ENCODE peak calls at places on chromosomes 12 and 14, in eight cellular contexts. I, J, N, Y, K, X, R and A are unnamed samples.

GRCh38 chr14:100103261-100104005 is 38.2 kb downstream of the EVL start:
- DNase-seq in I (no peak), J (no peak), N (no peak), Y (peak), K (peak), X (no peak), R (peak), A (no peak)

GRCh38 chr14:71209888-71210287 is 302.6 kb downstream of the PCNX1 start:
- DNase-seq in I (no peak), J (no peak), N (no peak), Y (no peak), K (peak), X (no peak), R (no peak), A (no peak)

GRCh38 chr12:88662093-88662492 is 81.8 kb upstream of the KITLG start:
- DNase-seq in I (no peak), J (no peak), N (no peak), Y (no peak), K (no peak), X (no peak), R (no peak), A (no peak)

GRCh38 chr12:8088574-8088973 is 6.5 kb downstream of the NECAP1 start:
- DNase-seq in I (no peak), J (peak), N (no peak), Y (no peak), K (no peak), X (peak), R (no peak), A (no peak)

GRCh38 chr14:79937433-79937832 is 273.9 kb downstream of the DIO2 start:
- DNase-seq in I (no peak), J (no peak), N (no peak), Y (no peak), K (no peak), X (no peak), R (no peak), A (no peak)

GRCh38 chr12:88889326-88890110 is 309.2 kb upstream of the KITLG start:
- DNase-seq in I (peak), J (no peak), N (no peak), Y (no peak), K (peak), X (no peak), R (peak), A (peak)

GRCh38 chr12:22333751-22334695 is 484 bp downstream of the ST8SIA1 start:
- DNase-seq in I (no peak), J (peak), N (no peak), Y (no peak), K (peak), X (peak), R (no peak), A (no peak)

GRCh38 chr12:132495165-132495544 is 5.2 kb downstream of the FBRSL1 start:
- DNase-seq in I (no peak), J (no peak), N (no peak), Y (no peak), K (no peak), X (no peak), R (no peak), A (no peak)

GRCh38 chr14:84490081-84490480 is 1039.9 kb upstream of the FLRT2 start:
- DNase-seq in I (no peak), J (no peak), N (no peak), Y (no peak), K (no peak), X (no peak), R (no peak), A (no peak)

GRCh38 chr12:30999011-30999410 is 72.5 kb downstream of the TSPAN11 start:
- DNase-seq in I (no peak), J (no peak), N (no peak), Y (no peak), K (no peak), X (no peak), R (no peak), A (no peak)

GRCh38 chr12:57620936-57621496 is 9.8 kb downstream of the ARHGEF25 start:
- DNase-seq in I (no peak), J (peak), N (no peak), Y (no peak), K (peak), X (peak), R (peak), A (no peak)

GRCh38 chr12:81128930-81129554 is 51.2 kb downstream of the ACSS3 start:
- DNase-seq in I (peak), J (peak), N (no peak), Y (no peak), K (peak), X (no peak), R (peak), A (peak)

GRCh38 chr12:5988659-5989116 is 43.6 kb upstream of the ANO2 start:
- DNase-seq in I (peak), J (peak), N (peak), Y (peak), K (peak), X (peak), R (peak), A (peak)

GRCh38 chr12:106644335-106645073 is 61.7 kb downstream of the RFX4 start:
- DNase-seq in I (no peak), J (no peak), N (no peak), Y (no peak), K (no peak), X (no peak), R (no peak), A (no peak)

GRCh38 chr14:101476931-101477553 is 84.3 kb upstream of the DIO3 start:
- DNase-seq in I (no peak), J (no peak), N (peak), Y (peak), K (no peak), X (no peak), R (no peak), A (no peak)

GRCh38 chr12:99758997-99759396 is 111.4 kb downstream of the GARIN6 start:
- DNase-seq in I (no peak), J (no peak), N (no peak), Y (no peak), K (no peak), X (no peak), R (no peak), A (no peak)

GRCh38 chr12:80847575-80847974 is 90.2 kb downstream of the LIN7A start:
- DNase-seq in I (no peak), J (no peak), N (no peak), Y (no peak), K (no peak), X (no peak), R (no peak), A (no peak)

GRCh38 chr12:101824831-101825230 is 5.9 kb downstream of the GNPTAB start:
- DNase-seq in I (no peak), J (no peak), N (no peak), Y (no peak), K (no peak), X (no peak), R (no peak), A (no peak)

GRCh38 chr14:91310620-91311283 is 66.2 kb upstream of the GPR68 start:
- DNase-seq in I (no peak), J (no peak), N (no peak), Y (no peak), K (no peak), X (no peak), R (no peak), A (no peak)

GRCh38 chr14:24398298-24398942 is 383 bp upstream of the NYNRIN start:
- DNase-seq in I (no peak), J (no peak), N (no peak), Y (no peak), K (no peak), X (no peak), R (no peak), A (no peak)

GRCh38 chr14:69101331-69101826 is 51.5 kb downstream of the DCAF5 start:
- DNase-seq in I (peak), J (no peak), N (no peak), Y (no peak), K (peak), X (no peak), R (peak), A (peak)

GRCh38 chr14:24692382-24693352 is 58.7 kb upstream of the GZMB start:
- DNase-seq in I (no peak), J (no peak), N (no peak), Y (no peak), K (no peak), X (no peak), R (no peak), A (no peak)

GRCh38 chr14:60655114-60655897 is 6.0 kb upstream of the SIX1 start:
- DNase-seq in I (no peak), J (peak), N (no peak), Y (no peak), K (no peak), X (peak), R (no peak), A (peak)

GRCh38 chr14:60657609-60657983 is 8.3 kb upstream of the SIX1 start:
- DNase-seq in I (no peak), J (peak), N (peak), Y (no peak), K (peak), X (peak), R (no peak), A (no peak)

GRCh38 chr14:60658116-60658515 is 8.8 kb upstream of the SIX1 start:
- DNase-seq in I (no peak), J (no peak), N (no peak), Y (no peak), K (no peak), X (peak), R (no peak), A (no peak)

GRCh38 chr14:60655898-60656754 is 6.8 kb upstream of the SIX1 start:
- DNase-seq in I (no peak), J (peak), N (no peak), Y (no peak), K (no peak), X (peak), R (no peak), A (no peak)

GRCh38 chr14:60656755-60657608 is 7.7 kb upstream of the SIX1 start:
- DNase-seq in I (peak), J (peak), N (peak), Y (peak), K (peak), X (peak), R (peak), A (peak)
- TF ChIP-seq CTCF in I (peak), J (peak), N (peak), Y (no peak), K (peak), X (peak), R (peak), A (peak)

GRCh38 chr14:94536836-94537235 is 24.4 kb upstream of the SERPINA4 start:
- DNase-seq in I (peak), J (no peak), N (no peak), Y (no peak), K (peak), X (no peak), R (peak), A (no peak)
- TF ChIP-seq CTCF in I (peak), J (no peak), N (peak), Y (no peak), K (no peak), X (no peak), R (no peak), A (no peak)

GRCh38 chr12:3303410-3304136 is 187.4 kb upstream of the PRMT8 start:
- DNase-seq in I (peak), J (no peak), N (no peak), Y (no peak), K (no peak), X (no peak), R (no peak), A (no peak)

GRCh38 chr12:3302406-3303041 is 188.5 kb upstream of the PRMT8 start:
- DNase-seq in I (no peak), J (no peak), N (no peak), Y (no peak), K (peak), X (no peak), R (no peak), A (no peak)

GRCh38 chr12:3299929-3300832 is 190.8 kb upstream of the PRMT8 start:
- DNase-seq in I (peak), J (peak), N (peak), Y (peak), K (peak), X (peak), R (peak), A (peak)

GRCh38 chr12:3298603-3299002 is 192.4 kb upstream of the PRMT8 start:
- DNase-seq in I (no peak), J (no peak), N (no peak), Y (no peak), K (no peak), X (no peak), R (no peak), A (no peak)

DNA sequence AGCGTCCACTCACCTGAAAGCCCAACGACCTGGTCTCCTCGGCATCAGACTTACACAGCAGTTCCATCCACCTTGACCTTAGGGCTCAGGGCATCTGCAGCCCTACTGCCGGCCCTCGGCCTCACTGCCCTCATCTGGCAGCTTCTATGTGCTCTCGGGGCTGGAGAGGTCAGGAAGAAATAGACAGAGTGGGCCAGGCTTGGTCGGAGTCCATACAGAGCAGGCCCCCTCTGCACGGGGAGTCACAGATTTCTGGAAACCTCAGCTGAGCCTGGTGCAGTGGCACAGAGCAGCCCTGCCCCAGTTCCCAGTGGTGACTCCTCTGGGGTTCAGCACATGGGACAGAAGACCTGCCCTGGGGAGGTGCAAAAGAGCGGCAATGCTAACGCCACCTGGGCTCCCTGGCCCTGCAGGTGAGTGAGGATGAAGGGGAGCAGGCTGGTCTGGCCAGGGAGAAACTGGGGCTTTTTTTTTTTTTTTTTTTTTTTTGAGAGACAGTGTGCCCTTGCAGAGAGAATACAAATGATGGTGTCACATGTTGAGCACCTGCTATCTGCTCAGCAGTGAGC is 190.1 kb upstream of the PRMT8 start:
- DNase-seq in I (no peak), J (no peak), N (no peak), Y (no peak), K (no peak), X (no peak), R (no peak), A (no peak)
- TF ChIP-seq CTCF in I (no peak), J (no peak), N (no peak), Y (no peak), K (no peak), X (no peak), R (no peak), A (no peak)

GRCh38 chr14:38252066-38252710 is 3.7 kb downstream of the CLEC14A start:
- DNase-seq in I (no peak), J (no peak), N (no peak), Y (no peak), K (no peak), X (no peak), R (peak), A (no peak)

GRCh38 chr14:38250316-38250715 is 5.6 kb downstream of the CLEC14A start:
- DNase-seq in I (no peak), J (no peak), N (no peak), Y (no peak), K (peak), X (no peak), R (no peak), A (no peak)

GRCh38 chr14:38243696-38244250 is 12.1 kb downstream of the CLEC14A start:
- DNase-seq in I (no peak), J (no peak), N (no peak), Y (no peak), K (no peak), X (no peak), R (no peak), A (no peak)

GRCh38 chr14:38248629-38249028 is 7.3 kb downstream of the CLEC14A start:
- DNase-seq in I (no peak), J (no peak), N (no peak), Y (no peak), K (no peak), X (no peak), R (no peak), A (no peak)
- TF ChIP-seq CTCF in I (no peak), J (no peak), N (no peak), Y (no peak), K (peak), X (no peak), R (peak), A (no peak)

DNA sequence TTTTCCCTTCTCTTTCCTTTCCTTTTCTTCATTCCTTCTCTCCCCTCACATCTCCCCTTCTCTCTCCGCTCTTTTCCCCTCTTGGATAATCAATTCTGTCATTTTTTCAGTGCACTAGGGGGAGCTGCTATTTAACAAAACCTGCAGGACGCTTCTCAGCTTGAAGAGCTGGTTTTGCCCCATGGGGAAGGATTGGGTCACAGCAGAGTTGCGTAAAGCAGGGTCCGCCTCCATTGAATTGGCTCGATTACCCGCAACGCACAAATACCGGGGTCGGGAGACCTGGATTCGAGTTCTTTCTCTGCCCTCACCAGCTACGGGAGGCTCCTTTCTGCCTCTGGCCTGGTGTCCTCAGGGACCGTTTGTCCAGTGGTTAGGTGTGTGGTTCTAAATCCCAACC is 42.1 kb upstream of the CHGA start:
- DNase-seq in I (peak), J (no peak), N (peak), Y (no peak), K (peak), X (no peak), R (peak), A (no peak)
- TF ChIP-seq CTCF in I (peak), J (peak), N (peak), Y (no peak), K (peak), X (no peak), R (peak), A (peak)

GRCh38 chr14:77603654-77604270 is 12.7 kb downstream of the SPTLC2 start:
- DNase-seq in I (no peak), J (no peak), N (no peak), Y (no peak), K (peak), X (no peak), R (no peak), A (no peak)
- TF ChIP-seq CTCF in I (no peak), J (peak), N (no peak), Y (no peak), K (no peak), X (no peak), R (peak), A (peak)

DNA sequence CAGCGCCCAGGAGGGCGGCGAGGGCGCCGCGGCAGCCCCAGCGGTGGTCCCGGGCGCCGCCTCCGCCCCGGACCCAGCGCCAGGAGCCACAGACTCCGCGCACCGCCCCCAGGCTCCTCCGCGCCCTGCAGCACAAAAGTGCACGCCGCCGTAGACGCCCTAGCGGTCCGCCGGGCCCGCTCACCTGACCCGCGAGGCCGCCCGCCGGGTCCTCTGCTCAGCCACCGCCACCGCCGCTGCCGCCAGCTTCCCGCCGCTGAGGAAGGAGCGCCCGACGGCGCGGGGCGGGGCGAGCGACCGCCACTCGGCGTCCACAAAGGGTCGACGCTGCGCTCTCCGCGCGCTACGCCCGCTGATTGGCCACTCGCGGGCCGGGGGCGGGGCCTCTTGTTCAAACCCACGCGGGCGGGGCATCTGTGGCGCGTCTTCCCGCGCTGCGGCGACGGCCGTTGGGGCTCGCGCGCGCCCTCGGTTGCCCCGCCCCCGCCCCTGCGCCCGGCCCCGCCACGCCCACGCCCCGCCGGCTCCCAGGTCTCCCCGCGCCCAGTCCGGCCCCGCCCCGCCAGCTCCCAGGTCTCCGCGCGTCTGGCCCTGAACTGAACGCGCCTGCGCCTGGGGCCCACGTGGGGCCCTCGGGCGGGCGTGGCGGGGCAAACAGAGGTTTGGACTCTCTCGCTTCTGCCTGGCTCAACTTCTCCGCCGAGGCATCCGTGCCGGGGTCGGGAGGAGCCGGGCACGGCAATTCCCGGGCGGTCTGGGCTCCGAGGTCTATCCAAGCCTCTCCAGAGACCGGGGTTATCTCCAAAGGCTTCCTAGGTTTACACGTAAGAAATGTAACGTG is at the start of gene CDCA4:
- DNase-seq in I (peak), J (peak), N (peak), Y (peak), K (peak), X (peak), R (peak), A (peak)
- TF ChIP-seq CTCF in I (no peak), J (no peak), N (no peak), Y (no peak), K (no peak), X (no peak), R (no peak), A (no peak)

GRCh38 chr12:79514730-79515525 is 175.8 kb downstream of the PAWR start:
- DNase-seq in I (no peak), J (no peak), N (no peak), Y (no peak), K (peak), X (no peak), R (peak), A (no peak)

GRCh38 chr12:79515526-79515935 is 175.2 kb downstream of the PAWR start:
- DNase-seq in I (no peak), J (no peak), N (no peak), Y (no peak), K (no peak), X (no peak), R (no peak), A (no peak)

GRCh38 chr12:79517363-79517762 is 173.4 kb downstream of the PAWR start:
- DNase-seq in I (no peak), J (no peak), N (no peak), Y (no peak), K (no peak), X (no peak), R (no peak), A (no peak)

GRCh38 chr12:79508622-79509021 is 182.1 kb downstream of the PAWR start:
- DNase-seq in I (no peak), J (no peak), N (no peak), Y (no peak), K (no peak), X (no peak), R (no peak), A (no peak)

DNA sequence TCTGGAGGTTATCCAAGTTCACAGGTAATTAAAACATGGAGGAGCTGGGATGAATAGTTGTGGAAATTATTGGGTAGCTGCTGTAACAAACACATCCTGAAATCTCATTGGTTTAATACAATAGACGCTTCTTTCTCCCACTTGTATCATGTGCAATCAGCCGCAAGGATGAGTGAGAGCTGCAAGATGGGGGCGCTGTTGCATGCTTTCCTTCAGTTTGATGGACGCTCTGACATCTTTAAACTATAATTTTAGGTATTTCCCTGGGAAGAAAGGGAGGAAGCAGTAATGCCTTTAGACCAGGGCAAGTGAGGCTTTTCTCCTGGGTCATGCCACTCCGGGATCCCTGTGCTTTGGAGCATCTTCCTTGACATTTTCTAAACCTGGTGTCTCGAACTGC is 178.7 kb downstream of the PAWR start:
- DNase-seq in I (no peak), J (no peak), N (no peak), Y (no peak), K (no peak), X (no peak), R (no peak), A (no peak)
- TF ChIP-seq CTCF in I (peak), J (no peak), N (no peak), Y (no peak), K (no peak), X (no peak), R (peak), A (no peak)